ENCODE peak calls at places on chromosomes 3 and 15, in ten cellular contexts. One of them, this sample, is unnamed.

GRCh38 chr3:108970561-108970960 is 16.9 kb upstream of the GUCA1C start:
- DNase-seq in stimulated activated CD4-positive, alpha-beta T cell treated with anti-CD3 and anti-CD28 coated beads, Interleukin-1b, Interleukin-23, amount 100 ng/mL, for 48 hours: no peak
- DNase-seq in CD8-positive, alpha-beta T cell: no peak
- DNase-seq in activated naive CD4-positive, alpha-beta T cell: no peak
- DNase-seq in A549: no peak
- DNase-seq in left colon: no peak
- DNase-seq in anterior cingulate cortex: no peak
- DNase-seq in adrenal gland: no peak
- DNase-seq in HFFc6: no peak
- DNase-seq in activated T-cell treated with anti-CD3 and anti-CD28 coated beads for 4 hours: no peak
- DNase-seq in this sample: no peak

GRCh38 chr3:14461748-14462324 is 59.4 kb downstream of the SLC6A6 start:
- DNase-seq in A549: peak
- DNase-seq in stimulated activated CD4-positive, alpha-beta T cell treated with anti-CD3 and anti-CD28 coated beads, Interleukin-1b, Interleukin-23, amount 100 ng/mL, for 48 hours: no peak
- DNase-seq in adrenal gland: peak
- DNase-seq in HFFc6: peak
- DNase-seq in CD8-positive, alpha-beta T cell: peak
- DNase-seq in activated naive CD4-positive, alpha-beta T cell: no peak
- DNase-seq in left colon: peak
- DNase-seq in anterior cingulate cortex: no peak
- DNase-seq in activated T-cell treated with anti-CD3 and anti-CD28 coated beads for 4 hours: peak
- DNase-seq in this sample: no peak

GRCh38 chr15:68209735-68210408 is 4.7 kb upstream of the CALML4 start:
- DNase-seq in left colon: no peak
- DNase-seq in HFFc6: no peak
- DNase-seq in activated T-cell treated with anti-CD3 and anti-CD28 coated beads for 4 hours: peak
- DNase-seq in anterior cingulate cortex: no peak
- DNase-seq in A549: no peak
- DNase-seq in activated naive CD4-positive, alpha-beta T cell: no peak
- DNase-seq in adrenal gland: no peak
- DNase-seq in CD8-positive, alpha-beta T cell: no peak
- DNase-seq in stimulated activated CD4-positive, alpha-beta T cell treated with anti-CD3 and anti-CD28 coated beads, Interleukin-1b, Interleukin-23, amount 100 ng/mL, for 48 hours: peak
- DNase-seq in this sample: no peak

GRCh38 chr15:81507831-81508230 is 133.8 kb upstream of the TMC3 start:
- DNase-seq in left colon: no peak
- DNase-seq in anterior cingulate cortex: no peak
- DNase-seq in activated naive CD4-positive, alpha-beta T cell: no peak
- DNase-seq in CD8-positive, alpha-beta T cell: no peak
- DNase-seq in stimulated activated CD4-positive, alpha-beta T cell treated with anti-CD3 and anti-CD28 coated beads, Interleukin-1b, Interleukin-23, amount 100 ng/mL, for 48 hours: no peak
- DNase-seq in adrenal gland: no peak
- DNase-seq in A549: no peak
- DNase-seq in activated T-cell treated with anti-CD3 and anti-CD28 coated beads for 4 hours: no peak
- DNase-seq in HFFc6: no peak
- DNase-seq in this sample: no peak

GRCh38 chr3:72595376-72595775 is 252.9 kb downstream of the SHQ1 start:
- DNase-seq in activated T-cell treated with anti-CD3 and anti-CD28 coated beads for 4 hours: no peak
- DNase-seq in activated naive CD4-positive, alpha-beta T cell: no peak
- DNase-seq in CD8-positive, alpha-beta T cell: no peak
- DNase-seq in left colon: no peak
- DNase-seq in adrenal gland: no peak
- DNase-seq in HFFc6: no peak
- DNase-seq in stimulated activated CD4-positive, alpha-beta T cell treated with anti-CD3 and anti-CD28 coated beads, Interleukin-1b, Interleukin-23, amount 100 ng/mL, for 48 hours: no peak
- DNase-seq in A549: no peak
- DNase-seq in anterior cingulate cortex: no peak
- DNase-seq in this sample: no peak

GRCh38 chr3:173217127-173217526 is 76.1 kb upstream of the SPATA16 start:
- DNase-seq in anterior cingulate cortex: no peak
- DNase-seq in A549: no peak
- DNase-seq in HFFc6: no peak
- DNase-seq in CD8-positive, alpha-beta T cell: no peak
- DNase-seq in left colon: no peak
- DNase-seq in stimulated activated CD4-positive, alpha-beta T cell treated with anti-CD3 and anti-CD28 coated beads, Interleukin-1b, Interleukin-23, amount 100 ng/mL, for 48 hours: no peak
- DNase-seq in activated T-cell treated with anti-CD3 and anti-CD28 coated beads for 4 hours: no peak
- DNase-seq in adrenal gland: no peak
- DNase-seq in activated naive CD4-positive, alpha-beta T cell: no peak
- DNase-seq in this sample: no peak

GRCh38 chr15:42918047-42918446 is 2.5 kb downstream of the TTBK2 start:
- DNase-seq in adrenal gland: no peak
- DNase-seq in stimulated activated CD4-positive, alpha-beta T cell treated with anti-CD3 and anti-CD28 coated beads, Interleukin-1b, Interleukin-23, amount 100 ng/mL, for 48 hours: no peak
- DNase-seq in CD8-positive, alpha-beta T cell: no peak
- DNase-seq in activated naive CD4-positive, alpha-beta T cell: no peak
- DNase-seq in anterior cingulate cortex: no peak
- DNase-seq in HFFc6: no peak
- DNase-seq in left colon: no peak
- DNase-seq in activated T-cell treated with anti-CD3 and anti-CD28 coated beads for 4 hours: no peak
- DNase-seq in A549: no peak
- DNase-seq in this sample: no peak

GRCh38 chr3:178139116-178139515 is 397.1 kb upstream of the KCNMB2 start:
- DNase-seq in anterior cingulate cortex: no peak
- DNase-seq in activated T-cell treated with anti-CD3 and anti-CD28 coated beads for 4 hours: no peak
- DNase-seq in activated naive CD4-positive, alpha-beta T cell: no peak
- DNase-seq in A549: no peak
- DNase-seq in HFFc6: no peak
- DNase-seq in left colon: no peak
- DNase-seq in adrenal gland: no peak
- DNase-seq in stimulated activated CD4-positive, alpha-beta T cell treated with anti-CD3 and anti-CD28 coated beads, Interleukin-1b, Interleukin-23, amount 100 ng/mL, for 48 hours: no peak
- DNase-seq in CD8-positive, alpha-beta T cell: no peak
- DNase-seq in this sample: no peak

GRCh38 chr3:187848396-187848795 is 103.1 kb upstream of the BCL6 start:
- DNase-seq in stimulated activated CD4-positive, alpha-beta T cell treated with anti-CD3 and anti-CD28 coated beads, Interleukin-1b, Interleukin-23, amount 100 ng/mL, for 48 hours: no peak
- DNase-seq in activated naive CD4-positive, alpha-beta T cell: no peak
- DNase-seq in anterior cingulate cortex: no peak
- DNase-seq in adrenal gland: no peak
- DNase-seq in activated T-cell treated with anti-CD3 and anti-CD28 coated beads for 4 hours: no peak
- DNase-seq in left colon: no peak
- DNase-seq in A549: no peak
- DNase-seq in CD8-positive, alpha-beta T cell: no peak
- DNase-seq in HFFc6: no peak
- DNase-seq in this sample: no peak

GRCh38 chr3:72839057-72839456 is 9.2 kb downstream of the SHQ1 start:
- DNase-seq in anterior cingulate cortex: no peak
- DNase-seq in stimulated activated CD4-positive, alpha-beta T cell treated with anti-CD3 and anti-CD28 coated beads, Interleukin-1b, Interleukin-23, amount 100 ng/mL, for 48 hours: no peak
- DNase-seq in left colon: no peak
- DNase-seq in activated naive CD4-positive, alpha-beta T cell: no peak
- DNase-seq in activated T-cell treated with anti-CD3 and anti-CD28 coated beads for 4 hours: no peak
- DNase-seq in HFFc6: no peak
- DNase-seq in A549: no peak
- DNase-seq in CD8-positive, alpha-beta T cell: no peak
- DNase-seq in adrenal gland: no peak
- DNase-seq in this sample: no peak

GRCh38 chr15:51161491-51162260 is 67.0 kb upstream of the TNFAIP8L3 start:
- DNase-seq in left colon: no peak
- DNase-seq in CD8-positive, alpha-beta T cell: no peak
- DNase-seq in stimulated activated CD4-positive, alpha-beta T cell treated with anti-CD3 and anti-CD28 coated beads, Interleukin-1b, Interleukin-23, amount 100 ng/mL, for 48 hours: no peak
- DNase-seq in activated T-cell treated with anti-CD3 and anti-CD28 coated beads for 4 hours: no peak
- DNase-seq in A549: no peak
- DNase-seq in HFFc6: peak
- DNase-seq in adrenal gland: no peak
- DNase-seq in activated naive CD4-positive, alpha-beta T cell: no peak
- DNase-seq in anterior cingulate cortex: no peak
- DNase-seq in this sample: no peak

GRCh38 chr3:10376353-10376752 is 55.4 kb upstream of the SEC13 start:
- DNase-seq in CD8-positive, alpha-beta T cell: no peak
- DNase-seq in activated naive CD4-positive, alpha-beta T cell: no peak
- DNase-seq in A549: no peak
- DNase-seq in activated T-cell treated with anti-CD3 and anti-CD28 coated beads for 4 hours: no peak
- DNase-seq in HFFc6: no peak
- DNase-seq in adrenal gland: no peak
- DNase-seq in anterior cingulate cortex: no peak
- DNase-seq in stimulated activated CD4-positive, alpha-beta T cell treated with anti-CD3 and anti-CD28 coated beads, Interleukin-1b, Interleukin-23, amount 100 ng/mL, for 48 hours: no peak
- DNase-seq in left colon: no peak
- DNase-seq in this sample: no peak

GRCh38 chr3:53412953-53413352 is 65.6 kb upstream of the DCP1A start:
- DNase-seq in left colon: no peak
- DNase-seq in activated naive CD4-positive, alpha-beta T cell: no peak
- DNase-seq in stimulated activated CD4-positive, alpha-beta T cell treated with anti-CD3 and anti-CD28 coated beads, Interleukin-1b, Interleukin-23, amount 100 ng/mL, for 48 hours: no peak
- DNase-seq in activated T-cell treated with anti-CD3 and anti-CD28 coated beads for 4 hours: no peak
- DNase-seq in A549: no peak
- DNase-seq in adrenal gland: no peak
- DNase-seq in anterior cingulate cortex: no peak
- DNase-seq in HFFc6: no peak
- DNase-seq in CD8-positive, alpha-beta T cell: no peak
- DNase-seq in this sample: no peak

GRCh38 chr15:85116925-85117646 is 135.4 kb downstream of the PDE8A start:
- DNase-seq in CD8-positive, alpha-beta T cell: peak
- DNase-seq in left colon: no peak
- DNase-seq in A549: no peak
- DNase-seq in anterior cingulate cortex: no peak
- DNase-seq in stimulated activated CD4-positive, alpha-beta T cell treated with anti-CD3 and anti-CD28 coated beads, Interleukin-1b, Interleukin-23, amount 100 ng/mL, for 48 hours: no peak
- DNase-seq in activated naive CD4-positive, alpha-beta T cell: no peak
- DNase-seq in adrenal gland: no peak
- DNase-seq in HFFc6: no peak
- DNase-seq in activated T-cell treated with anti-CD3 and anti-CD28 coated beads for 4 hours: no peak
- DNase-seq in this sample: no peak

GRCh38 chr3:21170964-21171363 is 580.0 kb downstream of the ZNF385D start:
- DNase-seq in activated T-cell treated with anti-CD3 and anti-CD28 coated beads for 4 hours: no peak
- DNase-seq in stimulated activated CD4-positive, alpha-beta T cell treated with anti-CD3 and anti-CD28 coated beads, Interleukin-1b, Interleukin-23, amount 100 ng/mL, for 48 hours: no peak
- DNase-seq in activated naive CD4-positive, alpha-beta T cell: no peak
- DNase-seq in left colon: no peak
- DNase-seq in adrenal gland: no peak
- DNase-seq in CD8-positive, alpha-beta T cell: no peak
- DNase-seq in A549: peak
- DNase-seq in HFFc6: no peak
- DNase-seq in anterior cingulate cortex: no peak
- DNase-seq in this sample: no peak

GRCh38 chr3:69325151-69325550 is 60.7 kb downstream of the FRMD4B start:
- DNase-seq in activated naive CD4-positive, alpha-beta T cell: no peak
- DNase-seq in adrenal gland: no peak
- DNase-seq in HFFc6: no peak
- DNase-seq in A549: no peak
- DNase-seq in anterior cingulate cortex: no peak
- DNase-seq in CD8-positive, alpha-beta T cell: no peak
- DNase-seq in left colon: no peak
- DNase-seq in stimulated activated CD4-positive, alpha-beta T cell treated with anti-CD3 and anti-CD28 coated beads, Interleukin-1b, Interleukin-23, amount 100 ng/mL, for 48 hours: no peak
- DNase-seq in activated T-cell treated with anti-CD3 and anti-CD28 coated beads for 4 hours: no peak
- DNase-seq in this sample: no peak

GRCh38 chr3:71317749-71318458 is 265.6 kb downstream of the FOXP1 start:
- DNase-seq in stimulated activated CD4-positive, alpha-beta T cell treated with anti-CD3 and anti-CD28 coated beads, Interleukin-1b, Interleukin-23, amount 100 ng/mL, for 48 hours: no peak
- DNase-seq in activated naive CD4-positive, alpha-beta T cell: no peak
- DNase-seq in activated T-cell treated with anti-CD3 and anti-CD28 coated beads for 4 hours: no peak
- DNase-seq in A549: no peak
- DNase-seq in CD8-positive, alpha-beta T cell: no peak
- DNase-seq in HFFc6: no peak
- DNase-seq in adrenal gland: no peak
- DNase-seq in anterior cingulate cortex: no peak
- DNase-seq in left colon: no peak
- DNase-seq in this sample: no peak